ENCODE peak calls at places on chromosomes 11 and 22, in seven cellular contexts. E is A549, A is IMR-90, O is HepG2, I is H1, H is K562, F is GM12878. U is an unnamed sample.

GRCh38 chr11:69213315-69213714 is 57.6 kb downstream of the SMIM38 start:
- DNase-seq in E (no peak), A (peak), O (no peak), I (no peak), H (no peak), F (peak), U (no peak)

GRCh38 chr22:44142421-44143116 is 38.2 kb upstream of the PARVG start:
- DNase-seq in E (no peak), A (no peak), O (no peak), I (no peak), H (no peak), F (no peak), U (no peak)

GRCh38 chr11:65204143-65204542 is 22.4 kb downstream of the CAPN1 start:
- DNase-seq in E (no peak), A (no peak), O (no peak), I (no peak), H (no peak), F (no peak), U (no peak)

GRCh38 chr11:91978747-91979146 is 245.9 kb upstream of the FAT3 start:
- DNase-seq in E (no peak), A (no peak), O (no peak), I (no peak), H (no peak), F (no peak), U (no peak)

GRCh38 chr22:45648320-45649070 is 23.1 kb upstream of the ATXN10 start:
- DNase-seq in E (no peak), A (no peak), O (no peak), I (no peak), H (no peak), F (no peak), U (peak)

GRCh38 chr22:38820021-38820420 is 23.8 kb downstream of the NPTXR start:
- DNase-seq in E (no peak), A (no peak), O (no peak), I (no peak), H (no peak), F (no peak), U (no peak)

GRCh38 chr11:22472306-22472705 is 134.1 kb downstream of the SLC17A6 start:
- DNase-seq in E (no peak), A (peak), O (no peak), I (no peak), H (no peak), F (no peak), U (no peak)

GRCh38 chr11:67160045-67160444 is 41.0 kb downstream of the KDM2A start:
- DNase-seq in E (no peak), A (no peak), O (no peak), I (no peak), H (no peak), F (no peak), U (peak)

GRCh38 chr22:28329582-28330073 is 350.0 kb downstream of the TTC28 start:
- DNase-seq in E (no peak), A (peak), O (no peak), I (no peak), H (no peak), F (no peak), U (no peak)

GRCh38 chr11:67079065-67079464 is 22.4 kb downstream of the RHOD start:
- DNase-seq in E (no peak), A (no peak), O (no peak), I (no peak), H (no peak), F (peak), U (no peak)

GRCh38 chr22:35586771-35587170 is 30.4 kb downstream of the MB start:
- DNase-seq in E (no peak), A (no peak), O (no peak), I (no peak), H (no peak), F (no peak), U (no peak)

GRCh38 chr11:26765323-26765722 is 43.5 kb upstream of the SLC5A12 start:
- DNase-seq in E (no peak), A (no peak), O (no peak), I (no peak), H (no peak), F (no peak), U (no peak)

GRCh38 chr11:89220684-89221339 is 43.1 kb downstream of the TYR start:
- DNase-seq in E (no peak), A (no peak), O (no peak), I (no peak), H (no peak), F (no peak), U (no peak)

GRCh38 chr22:49334976-49335375 is 492.7 kb downstream of the BRD1 start:
- DNase-seq in E (no peak), A (no peak), O (no peak), I (no peak), H (no peak), F (no peak), U (no peak)

GRCh38 chr11:124762077-124762623 is at the start of gene ESAM:
- DNase-seq in E (peak), A (no peak), O (no peak), I (no peak), H (peak), F (no peak), U (peak)

GRCh38 chr11:69308531-69308930 is 14.6 kb downstream of the MYEOV start:
- DNase-seq in E (no peak), A (no peak), O (no peak), I (no peak), H (no peak), F (no peak), U (no peak)

GRCh38 chr11:123303924-123304323 is 108.9 kb upstream of the CLMP start:
- DNase-seq in E (no peak), A (no peak), O (no peak), I (no peak), H (no peak), F (peak), U (no peak)

GRCh38 chr11:64148200-64148916 is 17.6 kb downstream of the MACROD1 start:
- DNase-seq in E (peak), A (peak), O (peak), I (peak), H (peak), F (no peak), U (peak)

GRCh38 chr22:27866136-27867091 is 52.6 kb downstream of the PITPNB start:
- DNase-seq in E (peak), A (peak), O (peak), I (no peak), H (no peak), F (no peak), U (no peak)

GRCh38 chr11:27357250-27357649 is 5.8 kb downstream of the CCDC34 start:
- DNase-seq in E (no peak), A (no peak), O (no peak), I (no peak), H (no peak), F (no peak), U (no peak)

GRCh38 chr11:44379141-44380008 is 69.4 kb upstream of the ALX4 start:
- DNase-seq in E (no peak), A (no peak), O (no peak), I (no peak), H (no peak), F (no peak), U (no peak)

GRCh38 chr11:46315033-46315738 is 32.1 kb upstream of the DGKZ start:
- DNase-seq in E (peak), A (peak), O (peak), I (peak), H (peak), F (no peak), U (peak)

GRCh38 chr11:123434262-123434661 is 4.2 kb downstream of the GRAMD1B start:
- DNase-seq in E (peak), A (peak), O (no peak), I (no peak), H (peak), F (no peak), U (peak)

GRCh38 chr11:111540921-111541208 is 345 bp downstream of the LAYN start:
- DNase-seq in E (no peak), A (no peak), O (no peak), I (no peak), H (no peak), F (no peak), U (no peak)

GRCh38 chr11:99555506-99555905 is 534.8 kb downstream of the CNTN5 start:
- DNase-seq in E (no peak), A (no peak), O (no peak), I (no peak), H (no peak), F (no peak), U (no peak)

GRCh38 chr11:64990222-64990918 is 6.4 kb downstream of the BATF2 start:
- DNase-seq in E (no peak), A (no peak), O (no peak), I (no peak), H (no peak), F (no peak), U (no peak)

GRCh38 chr11:121575250-121575962 is 122.6 kb upstream of the SORL1-AS1 start:
- DNase-seq in E (no peak), A (peak), O (no peak), I (no peak), H (no peak), F (peak), U (no peak)

GRCh38 chr11:110297726-110298297 is 1.4 kb upstream of the RDX start:
- DNase-seq in E (no peak), A (no peak), O (no peak), I (no peak), H (no peak), F (no peak), U (no peak)

GRCh38 chr22:23520875-23521441 is 59.1 kb downstream of the IGLL1 start:
- DNase-seq in E (peak), A (peak), O (peak), I (no peak), H (peak), F (no peak), U (peak)

GRCh38 chr22:23519442-23520177 is 60.5 kb downstream of the IGLL1 start:
- DNase-seq in E (no peak), A (no peak), O (no peak), I (no peak), H (no peak), F (no peak), U (no peak)

GRCh38 chr22:23517804-23518380 is 62.2 kb downstream of the IGLL1 start:
- DNase-seq in E (no peak), A (no peak), O (no peak), I (no peak), H (no peak), F (no peak), U (no peak)

GRCh38 chr22:23516304-23516703 is 63.8 kb downstream of the IGLL1 start:
- DNase-seq in E (no peak), A (no peak), O (peak), I (no peak), H (no peak), F (no peak), U (no peak)

DNA sequence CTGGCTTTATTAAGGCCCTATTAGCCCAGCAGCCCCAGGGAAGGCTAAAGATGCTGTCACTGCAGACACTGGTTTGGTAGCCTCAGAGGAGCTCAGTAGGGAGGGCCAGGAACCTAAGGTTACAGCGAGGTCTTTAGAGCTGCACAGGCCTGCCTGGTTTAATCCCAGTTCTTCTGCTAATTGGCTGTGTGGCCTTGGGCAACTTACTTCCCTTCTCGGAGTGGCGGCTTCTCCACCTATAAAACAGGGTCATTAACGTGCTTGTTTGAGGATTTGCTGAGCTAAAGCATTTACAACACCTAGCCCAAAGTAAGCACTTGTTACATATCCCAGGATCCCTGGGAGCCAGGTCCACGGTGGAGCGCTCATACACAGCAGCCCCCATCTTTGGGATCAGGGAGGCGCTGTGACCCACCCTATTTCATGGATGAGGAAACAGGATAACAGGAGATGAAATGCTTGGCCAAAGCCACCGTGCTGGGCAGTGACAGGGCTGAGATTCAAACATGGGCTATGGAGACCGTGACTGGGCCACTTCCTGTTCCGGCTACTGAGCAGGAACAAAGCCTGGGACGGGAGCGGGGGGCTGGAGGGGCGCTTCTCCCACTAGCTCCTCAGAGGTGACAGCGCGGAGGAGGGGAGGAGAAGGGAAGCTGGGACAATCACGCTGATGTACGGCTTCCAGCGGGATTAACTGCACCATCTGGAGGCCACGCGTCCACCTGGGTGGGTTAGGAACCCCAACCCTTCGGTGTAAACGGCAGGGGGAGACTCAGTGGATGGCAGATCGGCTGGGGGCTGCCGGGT is 61.5 kb downstream of the IGLL1 start:
- DNase-seq in E (no peak), A (no peak), O (no peak), I (no peak), H (no peak), F (no peak), U (peak)
- H3K4me2 ChIP-seq in E (no peak), A (no peak), O (no peak), I (no peak), H (no peak), F (no peak), U (no peak)

DNA sequence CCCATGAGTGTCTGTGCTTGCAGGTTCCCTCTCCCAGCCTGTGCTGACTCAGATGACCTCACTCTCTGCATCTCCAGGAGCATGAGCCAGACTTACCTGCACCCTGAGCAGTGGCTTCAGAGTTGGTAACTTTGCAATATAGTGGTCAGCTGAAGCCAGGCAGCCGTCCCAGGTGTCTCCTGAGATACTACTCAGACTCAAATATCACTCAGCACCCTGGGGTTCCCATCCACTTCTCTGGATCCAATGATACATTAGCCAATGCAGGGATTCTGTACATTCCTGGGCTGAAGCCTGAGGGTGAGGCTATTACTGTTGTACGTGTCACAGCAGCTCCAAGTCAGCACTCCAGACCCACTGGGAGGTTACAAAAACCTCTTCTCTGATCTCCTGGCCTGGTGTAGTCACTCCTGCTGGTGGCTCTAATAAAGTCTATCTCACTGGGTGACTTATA is 87.8 kb upstream of the TOP3B start:
- DNase-seq in E (no peak), A (no peak), O (no peak), I (no peak), H (no peak), F (no peak), U (no peak)
- TF ChIP-seq RFX5 in E (no peak), A (no peak), O (no peak), I (no peak), H (no peak), F (no peak), U (no peak)

GRCh38 chr11:2774173-2775082 is 74.6 kb upstream of the KCNQ1OT1 start:
- DNase-seq in E (no peak), A (no peak), O (no peak), I (no peak), H (no peak), F (no peak), U (no peak)

GRCh38 chr11:2775083-2775625 is 75.4 kb upstream of the KCNQ1OT1 start:
- DNase-seq in E (no peak), A (no peak), O (no peak), I (no peak), H (no peak), F (peak), U (no peak)

GRCh38 chr11:2777396-2777795 is 77.6 kb upstream of the KCNQ1OT1 start:
- DNase-seq in E (peak), A (peak), O (no peak), I (no peak), H (no peak), F (no peak), U (no peak)

GRCh38 chr11:2776351-2777061 is 76.7 kb upstream of the KCNQ1OT1 start:
- DNase-seq in E (no peak), A (no peak), O (no peak), I (no peak), H (no peak), F (no peak), U (no peak)

GRCh38 chr11:2775626-2776350 is 76.0 kb upstream of the KCNQ1OT1 start:
- DNase-seq in E (no peak), A (no peak), O (no peak), I (no peak), H (no peak), F (no peak), U (no peak)
- H3K4me2 ChIP-seq in E (no peak), A (no peak), O (no peak), I (no peak), H (no peak), F (no peak), U (no peak)

GRCh38 chr22:30423959-30424380 is 1.6 kb upstream of the MTFP1 start:
- DNase-seq in E (peak), A (peak), O (peak), I (peak), H (peak), F (peak), U (peak)

GRCh38 chr22:30425616-30426394 is at the start of gene MTFP1:
- DNase-seq in E (peak), A (peak), O (peak), I (no peak), H (peak), F (no peak), U (peak)

GRCh38 chr22:30425327-30425615 is 297 bp upstream of the MTFP1 start:
- DNase-seq in E (no peak), A (no peak), O (no peak), I (no peak), H (no peak), F (no peak), U (no peak)

GRCh38 chr22:30423296-30423958 is 2.1 kb upstream of the MTFP1 start:
- DNase-seq in E (no peak), A (no peak), O (no peak), I (no peak), H (peak), F (no peak), U (no peak)

GRCh38 chr22:30424471-30425326 is 869 bp upstream of the MTFP1 start:
- DNase-seq in E (no peak), A (peak), O (no peak), I (no peak), H (no peak), F (no peak), U (no peak)
- TF ChIP-seq RFX5 in E (no peak), A (no peak), O (no peak), I (no peak), H (no peak), F (no peak), U (no peak)

GRCh38 chr22:37240240-37240940 is 3.7 kb downstream of the RAC2 start:
- DNase-seq in E (no peak), A (no peak), O (no peak), I (no peak), H (no peak), F (no peak), U (no peak)

GRCh38 chr22:37237371-37238268 is 6.4 kb downstream of the RAC2 start:
- DNase-seq in E (no peak), A (peak), O (no peak), I (no peak), H (no peak), F (no peak), U (peak)

GRCh38 chr22:37240941-37241320 is 3.1 kb downstream of the RAC2 start:
- DNase-seq in E (no peak), A (no peak), O (no peak), I (no peak), H (no peak), F (no peak), U (peak)

GRCh38 chr22:37241351-37242142 is 2.5 kb downstream of the RAC2 start:
- DNase-seq in E (no peak), A (no peak), O (no peak), I (no peak), H (no peak), F (no peak), U (peak)

DNA sequence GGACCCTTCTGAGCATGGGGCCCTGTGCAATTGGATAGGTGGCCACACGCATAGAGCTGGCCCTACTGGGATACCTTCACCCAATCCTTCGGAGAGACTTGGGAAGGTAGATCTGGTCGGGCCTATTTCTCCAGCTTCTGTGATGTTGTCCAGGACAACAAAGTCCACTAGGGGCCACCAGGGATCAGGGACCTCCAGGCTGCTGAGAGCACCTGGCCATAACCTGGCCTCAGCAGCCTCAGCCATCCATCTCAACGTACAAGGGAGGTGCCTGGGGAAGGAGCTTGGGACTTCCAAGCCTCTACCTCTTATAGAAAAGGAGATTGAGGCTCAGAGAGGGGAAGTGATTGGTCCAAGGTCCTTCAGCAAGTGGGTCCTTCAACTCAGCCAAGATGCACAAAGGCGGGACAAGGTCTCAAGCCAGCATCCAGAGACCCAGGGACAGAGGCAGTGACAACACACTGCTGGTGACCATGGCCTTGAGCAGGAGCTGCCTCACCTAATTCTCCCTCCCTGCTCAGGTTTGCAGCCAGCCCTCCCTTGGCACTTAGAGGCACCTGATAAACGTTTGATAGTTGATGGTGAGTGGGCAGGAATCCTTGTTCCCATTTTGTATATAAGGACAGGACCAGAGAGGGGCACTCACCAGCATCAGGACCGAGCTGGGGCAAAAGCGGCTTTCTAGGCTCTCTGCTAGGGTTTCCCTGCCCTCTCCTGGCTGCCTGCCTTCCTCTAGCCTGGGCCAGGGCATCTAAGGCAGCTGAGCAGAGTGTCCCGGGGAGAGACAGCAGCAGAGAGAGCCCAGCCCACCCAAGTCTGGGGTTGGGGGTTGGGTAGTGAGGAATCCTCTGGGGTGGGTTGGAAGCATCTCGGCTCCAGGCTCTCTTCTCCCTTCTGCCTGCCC is 4.5 kb downstream of the RAC2 start:
- DNase-seq in E (no peak), A (no peak), O (no peak), I (no peak), H (no peak), F (no peak), U (peak)
- H3K4me2 ChIP-seq in E (no peak), A (no peak), O (no peak), I (no peak), H (no peak), F (peak), U (no peak)

GRCh38 chr11:114077482-114078305 is 18.2 kb downstream of the ZBTB16 start:
- DNase-seq in E (no peak), A (no peak), O (no peak), I (no peak), H (no peak), F (no peak), U (no peak)
- TF ChIP-seq RFX5 in E (no peak), A (no peak), O (no peak), I (no peak), H (no peak), F (no peak), U (no peak)

DNA sequence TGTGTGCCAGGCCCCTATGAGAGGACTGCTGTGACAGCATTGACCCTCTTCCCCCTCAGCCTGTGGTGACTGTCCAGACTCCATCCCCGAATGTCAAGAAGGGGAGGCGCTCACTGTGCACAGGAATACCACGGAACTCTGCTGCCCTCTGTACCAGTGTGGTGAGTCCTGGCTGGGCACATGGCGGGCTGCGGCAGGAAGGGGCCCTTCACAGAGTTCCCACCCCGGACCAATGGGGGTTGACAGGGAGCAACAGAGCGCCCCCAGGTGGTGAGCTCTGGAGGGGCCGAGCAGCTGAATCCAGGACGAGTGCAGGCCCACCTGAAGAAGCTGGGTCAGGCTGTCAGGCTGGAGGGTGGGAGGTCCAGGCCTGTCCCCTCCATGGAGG is 83.8 kb upstream of the MYOD1 start:
- DNase-seq in E (no peak), A (no peak), O (no peak), I (no peak), H (peak), F (no peak), U (peak)
- H3K4me2 ChIP-seq in E (no peak), A (no peak), O (no peak), I (no peak), H (no peak), F (no peak), U (no peak)

U was measured in SK-N-SH.